ENCODE peak calls at places on chromosome 22, in ten cellular contexts. One of them, this sample, is unnamed.
A peak's percentile ranks its signal among the peaks of the same experiment; 100 is the strongest.

GRCh38 chr22:45426387-45426786 is 12.9 kb downstream of the RIBC2 start:
- DNase-seq in astrocyte of the spinal cord: no peak
- DNase-seq in A549: no peak
- DNase-seq in activated naive CD4-positive, alpha-beta T cell: no peak
- DNase-seq in activated T-helper 2 cell treated with anti-CD3 and anti-CD28 coated beads, Interferon-gamma antibody, Interleukin-2, Interleukin-4, amounts not matched to agents 10 μg/mL and 5 μg/mL and 100 μg/mL, durations not matched to agents 14 hours and 24 hours and 36 hours: no peak
- DNase-seq in lung: no peak
- DNase-seq in Calu3: no peak
- DNase-seq in NCI-H774: no peak
- DNase-seq in hepatocyte: no peak
- DNase-seq in ELR: no peak
- DNase-seq in this sample: no peak

GRCh38 chr22:36860017-36860416 is 789 bp upstream of the NCF4 start:
- DNase-seq in A549: no peak
- DNase-seq in Calu3: no peak
- DNase-seq in activated naive CD4-positive, alpha-beta T cell: no peak
- DNase-seq in lung: no peak
- DNase-seq in activated T-helper 2 cell treated with anti-CD3 and anti-CD28 coated beads, Interferon-gamma antibody, Interleukin-2, Interleukin-4, amounts not matched to agents 10 μg/mL and 5 μg/mL and 100 μg/mL, durations not matched to agents 14 hours and 24 hours and 36 hours: no peak
- DNase-seq in hepatocyte: no peak
- DNase-seq in ELR: no peak
- DNase-seq in astrocyte of the spinal cord: no peak
- DNase-seq in NCI-H774: no peak
- DNase-seq in this sample: no peak

GRCh38 chr22:39943941-39944624 is 16.1 kb upstream of the TMA7B start:
- DNase-seq in astrocyte of the spinal cord: no peak
- DNase-seq in Calu3: no peak
- DNase-seq in activated naive CD4-positive, alpha-beta T cell: no peak
- DNase-seq in NCI-H774: no peak
- DNase-seq in ELR: no peak
- DNase-seq in A549: no peak
- DNase-seq in activated T-helper 2 cell treated with anti-CD3 and anti-CD28 coated beads, Interferon-gamma antibody, Interleukin-2, Interleukin-4, amounts not matched to agents 10 μg/mL and 5 μg/mL and 100 μg/mL, durations not matched to agents 14 hours and 24 hours and 36 hours: no peak
- DNase-seq in hepatocyte: no peak
- DNase-seq in lung: no peak
- DNase-seq in this sample: no peak

GRCh38 chr22:44142421-44143116 is 38.2 kb upstream of the PARVG start:
- DNase-seq in ELR: no peak
- DNase-seq in A549: no peak
- DNase-seq in NCI-H774: no peak
- DNase-seq in astrocyte of the spinal cord: no peak
- DNase-seq in activated naive CD4-positive, alpha-beta T cell: no peak
- DNase-seq in Calu3: no peak
- DNase-seq in activated T-helper 2 cell treated with anti-CD3 and anti-CD28 coated beads, Interferon-gamma antibody, Interleukin-2, Interleukin-4, amounts not matched to agents 10 μg/mL and 5 μg/mL and 100 μg/mL, durations not matched to agents 14 hours and 24 hours and 36 hours: no peak
- DNase-seq in lung: no peak
- DNase-seq in hepatocyte: no peak
- DNase-seq in this sample: no peak

GRCh38 chr22:29737251-29738117 is 17.7 kb downstream of the CABP7 start:
- DNase-seq in Calu3: no peak
- DNase-seq in activated naive CD4-positive, alpha-beta T cell: no peak
- DNase-seq in hepatocyte: no peak
- DNase-seq in activated T-helper 2 cell treated with anti-CD3 and anti-CD28 coated beads, Interferon-gamma antibody, Interleukin-2, Interleukin-4, amounts not matched to agents 10 μg/mL and 5 μg/mL and 100 μg/mL, durations not matched to agents 14 hours and 24 hours and 36 hours: no peak
- DNase-seq in A549: no peak
- DNase-seq in astrocyte of the spinal cord: peak; percentile 12
- DNase-seq in lung: no peak
- DNase-seq in NCI-H774: no peak
- DNase-seq in ELR: no peak
- DNase-seq in this sample: no peak

GRCh38 chr22:26367402-26368245 is 61.4 kb upstream of the ASPHD2 start:
- DNase-seq in ELR: peak; percentile 73
- DNase-seq in activated naive CD4-positive, alpha-beta T cell: peak; percentile 38
- DNase-seq in activated T-helper 2 cell treated with anti-CD3 and anti-CD28 coated beads, Interferon-gamma antibody, Interleukin-2, Interleukin-4, amounts not matched to agents 10 μg/mL and 5 μg/mL and 100 μg/mL, durations not matched to agents 14 hours and 24 hours and 36 hours: peak; percentile 46
- DNase-seq in A549: peak; percentile 49
- DNase-seq in astrocyte of the spinal cord: peak; percentile 38
- DNase-seq in lung: no peak
- DNase-seq in hepatocyte: peak; percentile 73
- DNase-seq in Calu3: peak; percentile 59
- DNase-seq in NCI-H774: no peak
- DNase-seq in this sample: peak; percentile 26

GRCh38 chr22:30890689-30891442 is 77.7 kb downstream of the MORC2 start:
- DNase-seq in lung: no peak
- DNase-seq in hepatocyte: peak; percentile 49
- DNase-seq in activated naive CD4-positive, alpha-beta T cell: peak; percentile 7
- DNase-seq in astrocyte of the spinal cord: peak; percentile 17
- DNase-seq in activated T-helper 2 cell treated with anti-CD3 and anti-CD28 coated beads, Interferon-gamma antibody, Interleukin-2, Interleukin-4, amounts not matched to agents 10 μg/mL and 5 μg/mL and 100 μg/mL, durations not matched to agents 14 hours and 24 hours and 36 hours: no peak
- DNase-seq in Calu3: peak; percentile 70
- DNase-seq in NCI-H774: no peak
- DNase-seq in ELR: peak; percentile 51
- DNase-seq in A549: peak; percentile 36
- DNase-seq in this sample: no peak

GRCh38 chr22:50186181-50186731 is 543 bp downstream of the TRABD start:
- DNase-seq in hepatocyte: no peak
- DNase-seq in lung: no peak
- DNase-seq in activated T-helper 2 cell treated with anti-CD3 and anti-CD28 coated beads, Interferon-gamma antibody, Interleukin-2, Interleukin-4, amounts not matched to agents 10 μg/mL and 5 μg/mL and 100 μg/mL, durations not matched to agents 14 hours and 24 hours and 36 hours: no peak
- DNase-seq in A549: no peak
- DNase-seq in NCI-H774: no peak
- DNase-seq in astrocyte of the spinal cord: no peak
- DNase-seq in Calu3: no peak
- DNase-seq in activated naive CD4-positive, alpha-beta T cell: no peak
- DNase-seq in ELR: no peak
- DNase-seq in this sample: no peak

GRCh38 chr22:38843716-38844660 is at the start of gene NPTXR:
- DNase-seq in NCI-H774: peak; percentile 7
- DNase-seq in ELR: peak; percentile 60
- DNase-seq in Calu3: peak; percentile 64
- DNase-seq in A549: peak; percentile 40
- DNase-seq in astrocyte of the spinal cord: no peak
- DNase-seq in activated T-helper 2 cell treated with anti-CD3 and anti-CD28 coated beads, Interferon-gamma antibody, Interleukin-2, Interleukin-4, amounts not matched to agents 10 μg/mL and 5 μg/mL and 100 μg/mL, durations not matched to agents 14 hours and 24 hours and 36 hours: no peak
- DNase-seq in activated naive CD4-positive, alpha-beta T cell: peak; percentile 48
- DNase-seq in lung: no peak
- DNase-seq in hepatocyte: peak; percentile 81
- DNase-seq in this sample: no peak

GRCh38 chr22:23815781-23816551 is 22.8 kb downstream of the DERL3 start:
- DNase-seq in activated T-helper 2 cell treated with anti-CD3 and anti-CD28 coated beads, Interferon-gamma antibody, Interleukin-2, Interleukin-4, amounts not matched to agents 10 μg/mL and 5 μg/mL and 100 μg/mL, durations not matched to agents 14 hours and 24 hours and 36 hours: no peak
- DNase-seq in activated naive CD4-positive, alpha-beta T cell: no peak
- DNase-seq in Calu3: no peak
- DNase-seq in astrocyte of the spinal cord: no peak
- DNase-seq in A549: no peak
- DNase-seq in hepatocyte: no peak
- DNase-seq in lung: no peak
- DNase-seq in ELR: no peak
- DNase-seq in NCI-H774: no peak
- DNase-seq in this sample: no peak

GRCh38 chr22:17891427-17892167 is 117.3 kb upstream of the BID start:
- DNase-seq in Calu3: no peak
- DNase-seq in NCI-H774: peak; percentile 31
- DNase-seq in activated T-helper 2 cell treated with anti-CD3 and anti-CD28 coated beads, Interferon-gamma antibody, Interleukin-2, Interleukin-4, amounts not matched to agents 10 μg/mL and 5 μg/mL and 100 μg/mL, durations not matched to agents 14 hours and 24 hours and 36 hours: no peak
- DNase-seq in lung: no peak
- DNase-seq in activated naive CD4-positive, alpha-beta T cell: no peak
- DNase-seq in A549: no peak
- DNase-seq in astrocyte of the spinal cord: no peak
- DNase-seq in hepatocyte: peak; percentile 59
- DNase-seq in ELR: no peak
- DNase-seq in this sample: no peak

GRCh38 chr22:32800158-32800557 is 1.3 kb upstream of the TIMP3 start:
- DNase-seq in astrocyte of the spinal cord: no peak
- DNase-seq in hepatocyte: no peak
- DNase-seq in Calu3: no peak
- DNase-seq in NCI-H774: no peak
- DNase-seq in activated naive CD4-positive, alpha-beta T cell: no peak
- DNase-seq in ELR: no peak
- DNase-seq in A549: no peak
- DNase-seq in lung: no peak
- DNase-seq in activated T-helper 2 cell treated with anti-CD3 and anti-CD28 coated beads, Interferon-gamma antibody, Interleukin-2, Interleukin-4, amounts not matched to agents 10 μg/mL and 5 μg/mL and 100 μg/mL, durations not matched to agents 14 hours and 24 hours and 36 hours: no peak
- DNase-seq in this sample: no peak

GRCh38 chr22:37675930-37676571 is 615 bp downstream of the LGALS1 start:
- DNase-seq in Calu3: peak; percentile 46
- DNase-seq in ELR: peak; percentile 47
- DNase-seq in activated T-helper 2 cell treated with anti-CD3 and anti-CD28 coated beads, Interferon-gamma antibody, Interleukin-2, Interleukin-4, amounts not matched to agents 10 μg/mL and 5 μg/mL and 100 μg/mL, durations not matched to agents 14 hours and 24 hours and 36 hours: no peak
- DNase-seq in NCI-H774: no peak
- DNase-seq in hepatocyte: no peak
- DNase-seq in activated naive CD4-positive, alpha-beta T cell: no peak
- DNase-seq in lung: no peak
- DNase-seq in A549: peak; percentile 24
- DNase-seq in astrocyte of the spinal cord: no peak
- DNase-seq in this sample: no peak

GRCh38 chr22:33699176-33699575 is 221.1 kb downstream of the LARGE1 start:
- DNase-seq in ELR: no peak
- DNase-seq in astrocyte of the spinal cord: no peak
- DNase-seq in hepatocyte: no peak
- DNase-seq in Calu3: no peak
- DNase-seq in activated naive CD4-positive, alpha-beta T cell: no peak
- DNase-seq in activated T-helper 2 cell treated with anti-CD3 and anti-CD28 coated beads, Interferon-gamma antibody, Interleukin-2, Interleukin-4, amounts not matched to agents 10 μg/mL and 5 μg/mL and 100 μg/mL, durations not matched to agents 14 hours and 24 hours and 36 hours: no peak
- DNase-seq in lung: no peak
- DNase-seq in A549: no peak
- DNase-seq in NCI-H774: no peak
- DNase-seq in this sample: no peak

GRCh38 chr22:29152381-29153138 is 53.1 kb upstream of the EMID1 start:
- DNase-seq in hepatocyte: no peak
- DNase-seq in A549: no peak
- DNase-seq in astrocyte of the spinal cord: peak; percentile 5
- DNase-seq in lung: peak; percentile 63
- DNase-seq in NCI-H774: no peak
- DNase-seq in activated T-helper 2 cell treated with anti-CD3 and anti-CD28 coated beads, Interferon-gamma antibody, Interleukin-2, Interleukin-4, amounts not matched to agents 10 μg/mL and 5 μg/mL and 100 μg/mL, durations not matched to agents 14 hours and 24 hours and 36 hours: no peak
- DNase-seq in Calu3: no peak
- DNase-seq in ELR: no peak
- DNase-seq in activated naive CD4-positive, alpha-beta T cell: no peak
- DNase-seq in this sample: no peak

GRCh38 chr22:19065929-19066328 is 56.3 kb downstream of the DGCR2 start:
- DNase-seq in NCI-H774: no peak
- DNase-seq in hepatocyte: no peak
- DNase-seq in ELR: no peak
- DNase-seq in activated T-helper 2 cell treated with anti-CD3 and anti-CD28 coated beads, Interferon-gamma antibody, Interleukin-2, Interleukin-4, amounts not matched to agents 10 μg/mL and 5 μg/mL and 100 μg/mL, durations not matched to agents 14 hours and 24 hours and 36 hours: no peak
- DNase-seq in Calu3: no peak
- DNase-seq in activated naive CD4-positive, alpha-beta T cell: no peak
- DNase-seq in astrocyte of the spinal cord: no peak
- DNase-seq in lung: no peak
- DNase-seq in A549: no peak
- DNase-seq in this sample: no peak

GRCh38 chr22:29674121-29674520 is 45.7 kb upstream of the CABP7 start:
- DNase-seq in A549: no peak
- DNase-seq in astrocyte of the spinal cord: no peak
- DNase-seq in ELR: no peak
- DNase-seq in Calu3: no peak
- DNase-seq in lung: no peak
- DNase-seq in activated naive CD4-positive, alpha-beta T cell: no peak
- DNase-seq in hepatocyte: no peak
- DNase-seq in NCI-H774: no peak
- DNase-seq in activated T-helper 2 cell treated with anti-CD3 and anti-CD28 coated beads, Interferon-gamma antibody, Interleukin-2, Interleukin-4, amounts not matched to agents 10 μg/mL and 5 μg/mL and 100 μg/mL, durations not matched to agents 14 hours and 24 hours and 36 hours: no peak
- DNase-seq in this sample: no peak

GRCh38 chr22:30889268-30889995 is 79.1 kb downstream of the MORC2 start:
- DNase-seq in hepatocyte: peak; percentile 7
- DNase-seq in lung: no peak
- DNase-seq in Calu3: no peak
- DNase-seq in NCI-H774: no peak
- DNase-seq in activated naive CD4-positive, alpha-beta T cell: no peak
- DNase-seq in astrocyte of the spinal cord: no peak
- DNase-seq in ELR: no peak
- DNase-seq in A549: no peak
- DNase-seq in activated T-helper 2 cell treated with anti-CD3 and anti-CD28 coated beads, Interferon-gamma antibody, Interleukin-2, Interleukin-4, amounts not matched to agents 10 μg/mL and 5 μg/mL and 100 μg/mL, durations not matched to agents 14 hours and 24 hours and 36 hours: no peak
- DNase-seq in this sample: no peak

GRCh38 chr22:35615156-35615555 is 2.0 kb downstream of the MB start:
- DNase-seq in hepatocyte: no peak
- DNase-seq in astrocyte of the spinal cord: no peak
- DNase-seq in lung: no peak
- DNase-seq in activated naive CD4-positive, alpha-beta T cell: no peak
- DNase-seq in NCI-H774: no peak
- DNase-seq in activated T-helper 2 cell treated with anti-CD3 and anti-CD28 coated beads, Interferon-gamma antibody, Interleukin-2, Interleukin-4, amounts not matched to agents 10 μg/mL and 5 μg/mL and 100 μg/mL, durations not matched to agents 14 hours and 24 hours and 36 hours: no peak
- DNase-seq in ELR: no peak
- DNase-seq in Calu3: no peak
- DNase-seq in A549: no peak
- DNase-seq in this sample: no peak

GRCh38 chr22:45112136-45112879 is 51.4 kb upstream of the NUP50 start:
- DNase-seq in NCI-H774: no peak
- DNase-seq in lung: no peak
- DNase-seq in astrocyte of the spinal cord: no peak
- DNase-seq in Calu3: no peak
- DNase-seq in A549: no peak
- DNase-seq in activated naive CD4-positive, alpha-beta T cell: no peak
- DNase-seq in hepatocyte: no peak
- DNase-seq in activated T-helper 2 cell treated with anti-CD3 and anti-CD28 coated beads, Interferon-gamma antibody, Interleukin-2, Interleukin-4, amounts not matched to agents 10 μg/mL and 5 μg/mL and 100 μg/mL, durations not matched to agents 14 hours and 24 hours and 36 hours: no peak
- DNase-seq in ELR: peak; percentile 59
- DNase-seq in this sample: no peak

This sample was measured in NCI-H1048.